ENCODE peak calls at places on chromosomes 6 and 20, in nine cellular contexts. Y, O, J, N, X, P, H, I and S are unnamed samples.

GRCh38 chr6:16433338-16433737 is 195.0 kb downstream of the GMPR start:
- DNase-seq in Y (no peak), I (no peak), H (no peak), X (no peak), O (no peak), P (no peak), N (no peak), J (no peak), S (no peak)

GRCh38 chr6:50699086-50699886 is 14.0 kb upstream of the TFAP2D start:
- DNase-seq in N (no peak), Y (no peak), I (no peak), X (no peak), H (no peak), P (no peak), O (no peak), J (no peak), S (no peak)

GRCh38 chr6:159693894-159694545 is 979 bp upstream of the SOD2 start:
- DNase-seq in H (peak), O (peak), N (peak), Y (peak), X (no peak), I (no peak), J (peak), P (peak), S (peak)

GRCh38 chr6:95352064-95352463 is 225.3 kb upstream of the MANEA start:
- DNase-seq in X (no peak), Y (no peak), O (no peak), H (no peak), P (peak), N (no peak), J (no peak), I (no peak), S (no peak)

GRCh38 chr6:110513001-110513400 is 36.6 kb upstream of the SLC22A16 start:
- DNase-seq in P (no peak), J (no peak), H (no peak), I (no peak), N (no peak), O (peak), Y (no peak), X (no peak), S (no peak)

GRCh38 chr20:51480507-51481270 is 61.8 kb downstream of the NFATC2 start:
- DNase-seq in N (no peak), H (no peak), O (no peak), P (no peak), Y (no peak), J (no peak), I (no peak), X (peak), S (no peak)

GRCh38 chr6:107629545-107630147 is 139.7 kb downstream of the SOBP start:
- DNase-seq in O (no peak), X (no peak), I (no peak), P (no peak), J (no peak), H (no peak), N (no peak), Y (no peak), S (no peak)

GRCh38 chr20:59580208-59580980 is 23.9 kb upstream of the PHACTR3 start:
- DNase-seq in X (no peak), N (no peak), J (no peak), H (no peak), Y (no peak), P (no peak), I (no peak), O (no peak), S (no peak)

GRCh38 chr6:107435798-107436197 is 23.6 kb downstream of the PDSS2 start:
- DNase-seq in N (no peak), O (no peak), I (no peak), Y (no peak), H (no peak), X (no peak), J (no peak), P (no peak), S (no peak)

GRCh38 chr6:138614151-138614550 is 114.9 kb upstream of the NHSL1 start:
- DNase-seq in X (no peak), O (no peak), J (no peak), N (no peak), Y (no peak), P (no peak), I (no peak), H (no peak), S (no peak)

GRCh38 chr20:6562111-6562510 is 205.4 kb upstream of the BMP2 start:
- DNase-seq in H (no peak), P (no peak), Y (no peak), N (no peak), O (no peak), X (no peak), I (no peak), J (no peak), S (no peak)

GRCh38 chr20:57620274-57620990 is at the start of gene ZBP1:
- DNase-seq in I (peak), O (no peak), H (no peak), P (no peak), Y (no peak), N (no peak), J (peak), X (peak), S (no peak)

GRCh38 chr6:21396313-21396712 is 197.2 kb upstream of the SOX4 start:
- DNase-seq in X (no peak), N (no peak), P (no peak), J (no peak), I (no peak), Y (no peak), H (no peak), O (no peak), S (no peak)

GRCh38 chr6:146813554-146813953 is 214.8 kb downstream of the ADGB start:
- DNase-seq in X (no peak), P (no peak), Y (no peak), I (no peak), J (no peak), N (no peak), O (no peak), H (no peak), S (no peak)